ENCODE peak calls at places on chromosome 1, in seven cellular contexts. One of them, this sample, is unnamed.

GRCh38 chr1:165631403-165632151 is 543 bp downstream of the MGST3 start:
- DNase-seq in choroid plexus epithelial cell: peak; percentile 84
- DNase-seq in T-helper 17 cell: peak; percentile 11
- DNase-seq in H54: peak; percentile 43
- DNase-seq in activated CD4-positive, alpha-beta T cell treated with anti-CD3 and anti-CD28 coated beads, Interleukin-2, amount 10 ng/mL, durations not matched to agents 7 days and 5 days: peak; percentile 29
- DNase-seq in left ventricle myocardium superior: peak; percentile 61
- DNase-seq in NCI-H1417 treated with DMSO at 0.1 percent for 48 hours: no peak
- DNase-seq in this sample: peak; percentile 71

GRCh38 chr1:23224721-23225648 is 7.7 kb upstream of the HTR1D start:
- DNase-seq in choroid plexus epithelial cell: peak; percentile 52
- DNase-seq in T-helper 17 cell: no peak
- DNase-seq in H54: peak; percentile 60
- DNase-seq in activated CD4-positive, alpha-beta T cell treated with anti-CD3 and anti-CD28 coated beads, Interleukin-2, amount 10 ng/mL, durations not matched to agents 7 days and 5 days: no peak
- DNase-seq in left ventricle myocardium superior: peak; percentile 33
- DNase-seq in NCI-H1417 treated with DMSO at 0.1 percent for 48 hours: no peak
- DNase-seq in this sample: peak; percentile 60

GRCh38 chr1:29673669-29674624 is 437.6 kb downstream of the PTPRU start:
- DNase-seq in choroid plexus epithelial cell: no peak
- DNase-seq in T-helper 17 cell: no peak
- DNase-seq in H54: no peak
- DNase-seq in activated CD4-positive, alpha-beta T cell treated with anti-CD3 and anti-CD28 coated beads, Interleukin-2, amount 10 ng/mL, durations not matched to agents 7 days and 5 days: no peak
- DNase-seq in left ventricle myocardium superior: no peak
- DNase-seq in NCI-H1417 treated with DMSO at 0.1 percent for 48 hours: no peak
- DNase-seq in this sample: no peak

GRCh38 chr1:1230656-1231399 is 973 bp downstream of the SDF4 start:
- DNase-seq in choroid plexus epithelial cell: peak; percentile 83
- DNase-seq in T-helper 17 cell: no peak
- DNase-seq in H54: peak; percentile 84
- DNase-seq in activated CD4-positive, alpha-beta T cell treated with anti-CD3 and anti-CD28 coated beads, Interleukin-2, amount 10 ng/mL, durations not matched to agents 7 days and 5 days: peak; percentile 26
- DNase-seq in left ventricle myocardium superior: no peak
- DNase-seq in NCI-H1417 treated with DMSO at 0.1 percent for 48 hours: no peak
- DNase-seq in this sample: peak; percentile 69

GRCh38 chr1:198268784-198269183 is 112.0 kb downstream of the NEK7 start:
- DNase-seq in choroid plexus epithelial cell: no peak
- DNase-seq in T-helper 17 cell: no peak
- DNase-seq in H54: no peak
- DNase-seq in activated CD4-positive, alpha-beta T cell treated with anti-CD3 and anti-CD28 coated beads, Interleukin-2, amount 10 ng/mL, durations not matched to agents 7 days and 5 days: no peak
- DNase-seq in left ventricle myocardium superior: no peak
- DNase-seq in NCI-H1417 treated with DMSO at 0.1 percent for 48 hours: no peak
- DNase-seq in this sample: no peak

GRCh38 chr1:24769656-24770651 is 24.7 kb downstream of the CLIC4 start:
- DNase-seq in choroid plexus epithelial cell: peak; percentile 94
- DNase-seq in T-helper 17 cell: no peak
- DNase-seq in H54: no peak
- DNase-seq in activated CD4-positive, alpha-beta T cell treated with anti-CD3 and anti-CD28 coated beads, Interleukin-2, amount 10 ng/mL, durations not matched to agents 7 days and 5 days: no peak
- DNase-seq in left ventricle myocardium superior: no peak
- DNase-seq in NCI-H1417 treated with DMSO at 0.1 percent for 48 hours: no peak
- DNase-seq in this sample: peak; percentile 83

GRCh38 chr1:206128192-206128591 is 11.0 kb upstream of the AVPR1B start:
- DNase-seq in choroid plexus epithelial cell: no peak
- DNase-seq in T-helper 17 cell: no peak
- DNase-seq in H54: no peak
- DNase-seq in activated CD4-positive, alpha-beta T cell treated with anti-CD3 and anti-CD28 coated beads, Interleukin-2, amount 10 ng/mL, durations not matched to agents 7 days and 5 days: no peak
- DNase-seq in left ventricle myocardium superior: no peak
- DNase-seq in NCI-H1417 treated with DMSO at 0.1 percent for 48 hours: no peak
- DNase-seq in this sample: no peak

GRCh38 chr1:21242846-21243245 is 47.4 kb downstream of the ECE1 start:
- DNase-seq in choroid plexus epithelial cell: peak; percentile 27
- DNase-seq in T-helper 17 cell: no peak
- DNase-seq in H54: no peak
- DNase-seq in activated CD4-positive, alpha-beta T cell treated with anti-CD3 and anti-CD28 coated beads, Interleukin-2, amount 10 ng/mL, durations not matched to agents 7 days and 5 days: no peak
- DNase-seq in left ventricle myocardium superior: no peak
- DNase-seq in NCI-H1417 treated with DMSO at 0.1 percent for 48 hours: no peak
- DNase-seq in this sample: no peak

GRCh38 chr1:45660336-45660735 is 26.0 kb downstream of the GPBP1L1 start:
- DNase-seq in choroid plexus epithelial cell: no peak
- DNase-seq in T-helper 17 cell: no peak
- DNase-seq in H54: no peak
- DNase-seq in activated CD4-positive, alpha-beta T cell treated with anti-CD3 and anti-CD28 coated beads, Interleukin-2, amount 10 ng/mL, durations not matched to agents 7 days and 5 days: no peak
- DNase-seq in left ventricle myocardium superior: no peak
- DNase-seq in NCI-H1417 treated with DMSO at 0.1 percent for 48 hours: no peak
- DNase-seq in this sample: no peak

GRCh38 chr1:176829261-176829976 is 335.1 kb downstream of the ASTN1 start:
- DNase-seq in choroid plexus epithelial cell: no peak
- DNase-seq in T-helper 17 cell: no peak
- DNase-seq in H54: no peak
- DNase-seq in activated CD4-positive, alpha-beta T cell treated with anti-CD3 and anti-CD28 coated beads, Interleukin-2, amount 10 ng/mL, durations not matched to agents 7 days and 5 days: no peak
- DNase-seq in left ventricle myocardium superior: no peak
- DNase-seq in NCI-H1417 treated with DMSO at 0.1 percent for 48 hours: no peak
- DNase-seq in this sample: no peak

GRCh38 chr1:150464422-150464826 is 22.8 kb upstream of the TARS2 start:
- DNase-seq in choroid plexus epithelial cell: peak; percentile 76
- DNase-seq in T-helper 17 cell: peak; percentile 41
- DNase-seq in H54: peak; percentile 54
- DNase-seq in activated CD4-positive, alpha-beta T cell treated with anti-CD3 and anti-CD28 coated beads, Interleukin-2, amount 10 ng/mL, durations not matched to agents 7 days and 5 days: peak; percentile 82
- DNase-seq in left ventricle myocardium superior: peak; percentile 43
- DNase-seq in NCI-H1417 treated with DMSO at 0.1 percent for 48 hours: peak; percentile 3
- DNase-seq in this sample: peak; percentile 18

GRCh38 chr1:61120307-61120840 is 38.0 kb downstream of the NFIA start:
- DNase-seq in choroid plexus epithelial cell: no peak
- DNase-seq in T-helper 17 cell: no peak
- DNase-seq in H54: no peak
- DNase-seq in activated CD4-positive, alpha-beta T cell treated with anti-CD3 and anti-CD28 coated beads, Interleukin-2, amount 10 ng/mL, durations not matched to agents 7 days and 5 days: no peak
- DNase-seq in left ventricle myocardium superior: no peak
- DNase-seq in NCI-H1417 treated with DMSO at 0.1 percent for 48 hours: no peak
- DNase-seq in this sample: no peak

GRCh38 chr1:24392604-24392946 is 21.0 kb downstream of the STPG1 start:
- DNase-seq in choroid plexus epithelial cell: no peak
- DNase-seq in T-helper 17 cell: no peak
- DNase-seq in H54: no peak
- DNase-seq in activated CD4-positive, alpha-beta T cell treated with anti-CD3 and anti-CD28 coated beads, Interleukin-2, amount 10 ng/mL, durations not matched to agents 7 days and 5 days: no peak
- DNase-seq in left ventricle myocardium superior: no peak
- DNase-seq in NCI-H1417 treated with DMSO at 0.1 percent for 48 hours: no peak
- DNase-seq in this sample: no peak

GRCh38 chr1:93196591-93196990 is 16.1 kb downstream of the CCDC18 start:
- DNase-seq in choroid plexus epithelial cell: peak; percentile 73
- DNase-seq in T-helper 17 cell: no peak
- DNase-seq in H54: no peak
- DNase-seq in activated CD4-positive, alpha-beta T cell treated with anti-CD3 and anti-CD28 coated beads, Interleukin-2, amount 10 ng/mL, durations not matched to agents 7 days and 5 days: no peak
- DNase-seq in left ventricle myocardium superior: no peak
- DNase-seq in NCI-H1417 treated with DMSO at 0.1 percent for 48 hours: no peak
- DNase-seq in this sample: no peak

GRCh38 chr1:29628190-29628589 is 391.9 kb downstream of the PTPRU start:
- DNase-seq in choroid plexus epithelial cell: no peak
- DNase-seq in T-helper 17 cell: no peak
- DNase-seq in H54: no peak
- DNase-seq in activated CD4-positive, alpha-beta T cell treated with anti-CD3 and anti-CD28 coated beads, Interleukin-2, amount 10 ng/mL, durations not matched to agents 7 days and 5 days: no peak
- DNase-seq in left ventricle myocardium superior: no peak
- DNase-seq in NCI-H1417 treated with DMSO at 0.1 percent for 48 hours: no peak
- DNase-seq in this sample: no peak

GRCh38 chr1:177223359-177223758 is 52.6 kb downstream of the BRINP2 start:
- DNase-seq in choroid plexus epithelial cell: no peak
- DNase-seq in T-helper 17 cell: no peak
- DNase-seq in H54: no peak
- DNase-seq in activated CD4-positive, alpha-beta T cell treated with anti-CD3 and anti-CD28 coated beads, Interleukin-2, amount 10 ng/mL, durations not matched to agents 7 days and 5 days: no peak
- DNase-seq in left ventricle myocardium superior: no peak
- DNase-seq in NCI-H1417 treated with DMSO at 0.1 percent for 48 hours: no peak
- DNase-seq in this sample: no peak

GRCh38 chr1:2989976-2990375 is 31.3 kb upstream of the ACTRT2 start:
- DNase-seq in choroid plexus epithelial cell: no peak
- DNase-seq in T-helper 17 cell: no peak
- DNase-seq in H54: no peak
- DNase-seq in activated CD4-positive, alpha-beta T cell treated with anti-CD3 and anti-CD28 coated beads, Interleukin-2, amount 10 ng/mL, durations not matched to agents 7 days and 5 days: no peak
- DNase-seq in left ventricle myocardium superior: no peak
- DNase-seq in NCI-H1417 treated with DMSO at 0.1 percent for 48 hours: no peak
- DNase-seq in this sample: no peak

GRCh38 chr1:27659497-27660299 is 12.3 kb downstream of the IFI6 start:
- DNase-seq in choroid plexus epithelial cell: peak; percentile 74
- DNase-seq in T-helper 17 cell: peak; percentile 82
- DNase-seq in H54: no peak
- DNase-seq in activated CD4-positive, alpha-beta T cell treated with anti-CD3 and anti-CD28 coated beads, Interleukin-2, amount 10 ng/mL, durations not matched to agents 7 days and 5 days: peak; percentile 87
- DNase-seq in left ventricle myocardium superior: peak; percentile 96
- DNase-seq in NCI-H1417 treated with DMSO at 0.1 percent for 48 hours: no peak
- DNase-seq in this sample: peak; percentile 55

GRCh38 chr1:234972411-234973191 is 156.0 kb downstream of the TOMM20 start:
- DNase-seq in choroid plexus epithelial cell: no peak
- DNase-seq in T-helper 17 cell: no peak
- DNase-seq in H54: no peak
- DNase-seq in activated CD4-positive, alpha-beta T cell treated with anti-CD3 and anti-CD28 coated beads, Interleukin-2, amount 10 ng/mL, durations not matched to agents 7 days and 5 days: no peak
- DNase-seq in left ventricle myocardium superior: no peak
- DNase-seq in NCI-H1417 treated with DMSO at 0.1 percent for 48 hours: no peak
- DNase-seq in this sample: no peak

GRCh38 chr1:32116531-32116930 is 8.7 kb downstream of the KPNA6 start:
- DNase-seq in choroid plexus epithelial cell: peak; percentile 29
- DNase-seq in T-helper 17 cell: no peak
- DNase-seq in H54: no peak
- DNase-seq in activated CD4-positive, alpha-beta T cell treated with anti-CD3 and anti-CD28 coated beads, Interleukin-2, amount 10 ng/mL, durations not matched to agents 7 days and 5 days: no peak
- DNase-seq in left ventricle myocardium superior: no peak
- DNase-seq in NCI-H1417 treated with DMSO at 0.1 percent for 48 hours: no peak
- DNase-seq in this sample: no peak

GRCh38 chr1:61353797-61354406 is 271.5 kb downstream of the NFIA start:
- DNase-seq in choroid plexus epithelial cell: no peak
- DNase-seq in T-helper 17 cell: no peak
- DNase-seq in H54: no peak
- DNase-seq in activated CD4-positive, alpha-beta T cell treated with anti-CD3 and anti-CD28 coated beads, Interleukin-2, amount 10 ng/mL, durations not matched to agents 7 days and 5 days: no peak
- DNase-seq in left ventricle myocardium superior: no peak
- DNase-seq in NCI-H1417 treated with DMSO at 0.1 percent for 48 hours: peak; percentile 33
- DNase-seq in this sample: no peak

GRCh38 chr1:19734472-19734999 is 65.2 kb downstream of the TMCO4 start:
- DNase-seq in choroid plexus epithelial cell: peak; percentile 76
- DNase-seq in T-helper 17 cell: no peak
- DNase-seq in H54: no peak
- DNase-seq in activated CD4-positive, alpha-beta T cell treated with anti-CD3 and anti-CD28 coated beads, Interleukin-2, amount 10 ng/mL, durations not matched to agents 7 days and 5 days: no peak
- DNase-seq in left ventricle myocardium superior: peak; percentile 47
- DNase-seq in NCI-H1417 treated with DMSO at 0.1 percent for 48 hours: no peak
- DNase-seq in this sample: no peak

GRCh38 chr1:221783936-221784335 is 42.0 kb upstream of the DUSP10 start:
- DNase-seq in choroid plexus epithelial cell: no peak
- DNase-seq in T-helper 17 cell: no peak
- DNase-seq in H54: no peak
- DNase-seq in activated CD4-positive, alpha-beta T cell treated with anti-CD3 and anti-CD28 coated beads, Interleukin-2, amount 10 ng/mL, durations not matched to agents 7 days and 5 days: peak; percentile 26
- DNase-seq in left ventricle myocardium superior: no peak
- DNase-seq in NCI-H1417 treated with DMSO at 0.1 percent for 48 hours: no peak
- DNase-seq in this sample: no peak

GRCh38 chr1:9798236-9799130 is 25.3 kb downstream of the CLSTN1 start:
- DNase-seq in choroid plexus epithelial cell: peak; percentile 13
- DNase-seq in T-helper 17 cell: no peak
- DNase-seq in H54: no peak
- DNase-seq in activated CD4-positive, alpha-beta T cell treated with anti-CD3 and anti-CD28 coated beads, Interleukin-2, amount 10 ng/mL, durations not matched to agents 7 days and 5 days: no peak
- DNase-seq in left ventricle myocardium superior: no peak
- DNase-seq in NCI-H1417 treated with DMSO at 0.1 percent for 48 hours: no peak
- DNase-seq in this sample: peak; percentile 22

GRCh38 chr1:14113841-14114567 is 414.0 kb downstream of the PRDM2 start:
- DNase-seq in choroid plexus epithelial cell: peak; percentile 51
- DNase-seq in T-helper 17 cell: no peak
- DNase-seq in H54: peak; percentile 37
- DNase-seq in activated CD4-positive, alpha-beta T cell treated with anti-CD3 and anti-CD28 coated beads, Interleukin-2, amount 10 ng/mL, durations not matched to agents 7 days and 5 days: no peak
- DNase-seq in left ventricle myocardium superior: peak; percentile 58
- DNase-seq in NCI-H1417 treated with DMSO at 0.1 percent for 48 hours: no peak
- DNase-seq in this sample: peak; percentile 23

GRCh38 chr1:32215629-32216505 is 6.3 kb downstream of the TMEM234 start:
- DNase-seq in choroid plexus epithelial cell: peak; percentile 80
- DNase-seq in T-helper 17 cell: peak; percentile 36
- DNase-seq in H54: peak; percentile 58
- DNase-seq in activated CD4-positive, alpha-beta T cell treated with anti-CD3 and anti-CD28 coated beads, Interleukin-2, amount 10 ng/mL, durations not matched to agents 7 days and 5 days: peak; percentile 74
- DNase-seq in left ventricle myocardium superior: peak; percentile 61
- DNase-seq in NCI-H1417 treated with DMSO at 0.1 percent for 48 hours: no peak
- DNase-seq in this sample: no peak

GRCh38 chr1:21539933-21540332 is 30.7 kb downstream of the ALPL start:
- DNase-seq in choroid plexus epithelial cell: peak; percentile 26
- DNase-seq in T-helper 17 cell: no peak
- DNase-seq in H54: no peak
- DNase-seq in activated CD4-positive, alpha-beta T cell treated with anti-CD3 and anti-CD28 coated beads, Interleukin-2, amount 10 ng/mL, durations not matched to agents 7 days and 5 days: no peak
- DNase-seq in left ventricle myocardium superior: peak; percentile 83
- DNase-seq in NCI-H1417 treated with DMSO at 0.1 percent for 48 hours: no peak
- DNase-seq in this sample: no peak

GRCh38 chr1:68128157-68128556 is 77.7 kb upstream of the DIRAS3 start:
- DNase-seq in choroid plexus epithelial cell: peak; percentile 76
- DNase-seq in T-helper 17 cell: no peak
- DNase-seq in H54: no peak
- DNase-seq in activated CD4-positive, alpha-beta T cell treated with anti-CD3 and anti-CD28 coated beads, Interleukin-2, amount 10 ng/mL, durations not matched to agents 7 days and 5 days: no peak
- DNase-seq in left ventricle myocardium superior: no peak
- DNase-seq in NCI-H1417 treated with DMSO at 0.1 percent for 48 hours: no peak
- DNase-seq in this sample: no peak

GRCh38 chr1:154478639-154479038 is 23.4 kb upstream of the TDRD10 start:
- DNase-seq in choroid plexus epithelial cell: peak; percentile 49
- DNase-seq in T-helper 17 cell: no peak
- DNase-seq in H54: no peak
- DNase-seq in activated CD4-positive, alpha-beta T cell treated with anti-CD3 and anti-CD28 coated beads, Interleukin-2, amount 10 ng/mL, durations not matched to agents 7 days and 5 days: peak; percentile 49
- DNase-seq in left ventricle myocardium superior: no peak
- DNase-seq in NCI-H1417 treated with DMSO at 0.1 percent for 48 hours: no peak
- DNase-seq in this sample: no peak

GRCh38 chr1:218345673-218346390 is 696 bp downstream of the TGFB2 start:
- DNase-seq in choroid plexus epithelial cell: peak; percentile 87
- DNase-seq in T-helper 17 cell: no peak
- DNase-seq in H54: no peak
- DNase-seq in activated CD4-positive, alpha-beta T cell treated with anti-CD3 and anti-CD28 coated beads, Interleukin-2, amount 10 ng/mL, durations not matched to agents 7 days and 5 days: peak; percentile 19
- DNase-seq in left ventricle myocardium superior: peak; percentile 83
- DNase-seq in NCI-H1417 treated with DMSO at 0.1 percent for 48 hours: no peak
- DNase-seq in this sample: no peak

GRCh38 chr1:227994632-227995300 is 12.0 kb upstream of the WNT3A start:
- DNase-seq in choroid plexus epithelial cell: no peak
- DNase-seq in T-helper 17 cell: no peak
- DNase-seq in H54: no peak
- DNase-seq in activated CD4-positive, alpha-beta T cell treated with anti-CD3 and anti-CD28 coated beads, Interleukin-2, amount 10 ng/mL, durations not matched to agents 7 days and 5 days: no peak
- DNase-seq in left ventricle myocardium superior: no peak
- DNase-seq in NCI-H1417 treated with DMSO at 0.1 percent for 48 hours: no peak
- DNase-seq in this sample: no peak

GRCh38 chr1:166354411-166354810 is 187.6 kb upstream of the FAM78B start:
- DNase-seq in choroid plexus epithelial cell: no peak
- DNase-seq in T-helper 17 cell: no peak
- DNase-seq in H54: no peak
- DNase-seq in activated CD4-positive, alpha-beta T cell treated with anti-CD3 and anti-CD28 coated beads, Interleukin-2, amount 10 ng/mL, durations not matched to agents 7 days and 5 days: no peak
- DNase-seq in left ventricle myocardium superior: no peak
- DNase-seq in NCI-H1417 treated with DMSO at 0.1 percent for 48 hours: no peak
- DNase-seq in this sample: no peak

GRCh38 chr1:42221952-42222606 is 57.5 kb upstream of the GUCA2A start:
- DNase-seq in choroid plexus epithelial cell: peak; percentile 82
- DNase-seq in T-helper 17 cell: no peak
- DNase-seq in H54: no peak
- DNase-seq in activated CD4-positive, alpha-beta T cell treated with anti-CD3 and anti-CD28 coated beads, Interleukin-2, amount 10 ng/mL, durations not matched to agents 7 days and 5 days: no peak
- DNase-seq in left ventricle myocardium superior: no peak
- DNase-seq in NCI-H1417 treated with DMSO at 0.1 percent for 48 hours: no peak
- DNase-seq in this sample: no peak

GRCh38 chr1:8482844-8483436 is 165.0 kb downstream of the SLC45A1 start:
- DNase-seq in choroid plexus epithelial cell: peak; percentile 52
- DNase-seq in T-helper 17 cell: no peak
- DNase-seq in H54: no peak
- DNase-seq in activated CD4-positive, alpha-beta T cell treated with anti-CD3 and anti-CD28 coated beads, Interleukin-2, amount 10 ng/mL, durations not matched to agents 7 days and 5 days: no peak
- DNase-seq in left ventricle myocardium superior: no peak
- DNase-seq in NCI-H1417 treated with DMSO at 0.1 percent for 48 hours: no peak
- DNase-seq in this sample: no peak

GRCh38 chr1:224727851-224728250 is 111.7 kb downstream of the CNIH3 start:
- DNase-seq in choroid plexus epithelial cell: no peak
- DNase-seq in T-helper 17 cell: no peak
- DNase-seq in H54: no peak
- DNase-seq in activated CD4-positive, alpha-beta T cell treated with anti-CD3 and anti-CD28 coated beads, Interleukin-2, amount 10 ng/mL, durations not matched to agents 7 days and 5 days: no peak
- DNase-seq in left ventricle myocardium superior: no peak
- DNase-seq in NCI-H1417 treated with DMSO at 0.1 percent for 48 hours: no peak
- DNase-seq in this sample: peak; percentile 87

This sample was measured in GM04504.